ENCODE peak calls at places on chromosome X, in seven cellular contexts. D, X, W, T, K, C and G are unnamed samples.

GRCh38 chrX:103688949-103689348 is 2.5 kb upstream of the MORF4L2 start:
- DNase-seq in D (peak), X (no peak), W (peak), T (no peak), K (peak), C (no peak), G (no peak)

GRCh38 chrX:68725966-68726365 is 78.5 kb downstream of the STARD8 start:
- DNase-seq in D (no peak), X (no peak), W (no peak), T (no peak), K (no peak), C (no peak), G (no peak)

GRCh38 chrX:113892401-113892800 is 691.5 kb upstream of the HTR2C start:
- DNase-seq in D (no peak), X (no peak), W (peak), T (no peak), K (no peak), C (no peak), G (peak)

GRCh38 chrX:53440101-53440500 is 5.9 kb upstream of the HSD17B10 start:
- DNase-seq in D (no peak), X (no peak), W (no peak), T (no peak), K (no peak), C (no peak), G (no peak)

GRCh38 chrX:46582964-46583363 is 9.4 kb downstream of the CHST7 start:
- DNase-seq in D (no peak), X (no peak), W (peak), T (no peak), K (peak), C (no peak), G (peak)

GRCh38 chrX:101071585-101071984 is 7.1 kb upstream of the TMEM35A start:
- DNase-seq in D (no peak), X (no peak), W (no peak), T (no peak), K (no peak), C (no peak), G (no peak)

GRCh38 chrX:129790808-129791207 is 11.1 kb downstream of the SASH3 start:
- DNase-seq in D (no peak), X (no peak), W (no peak), T (no peak), K (no peak), C (no peak), G (no peak)

GRCh38 chrX:105645667-105646354 is 176.5 kb upstream of the NRK start:
- DNase-seq in D (no peak), X (no peak), W (no peak), T (no peak), K (peak), C (no peak), G (peak)

GRCh38 chrX:136246201-136246600 is 5.0 kb downstream of the MAP7D3 start:
- DNase-seq in D (no peak), X (no peak), W (no peak), T (no peak), K (no peak), C (no peak), G (no peak)

GRCh38 chrX:9785944-9786741 is at the start of gene SHROOM2:
- DNase-seq in D (no peak), X (no peak), W (peak), T (no peak), K (no peak), C (no peak), G (no peak)

GRCh38 chrX:124239911-124240310 is 92.5 kb upstream of the TEX13D start:
- DNase-seq in D (no peak), X (no peak), W (no peak), T (no peak), K (no peak), C (no peak), G (no peak)

GRCh38 chrX:9033989-9034388 is at the start of gene FAM9B:
- DNase-seq in D (no peak), X (no peak), W (no peak), T (no peak), K (no peak), C (no peak), G (no peak)

GRCh38 chrX:53430231-53430630 is 3.9 kb downstream of the HSD17B10 start:
- DNase-seq in D (no peak), X (no peak), W (no peak), T (no peak), K (no peak), C (no peak), G (no peak)

GRCh38 chrX:150898343-150899190 is at the start of gene CD99L2:
- DNase-seq in D (peak), X (peak), W (peak), T (peak), K (peak), C (peak), G (peak)
- H3K27ac ChIP-seq in D (peak), X (no peak), W (no peak), T (peak), K (peak), C (peak), G (peak)

GRCh38 chrX:130836447-130836846 is 66.6 kb downstream of the ENOX2 start:
- DNase-seq in D (no peak), X (no peak), W (no peak), T (no peak), K (no peak), C (no peak), G (no peak)
- H3K27ac ChIP-seq in D (no peak), X (no peak), W (no peak), T (no peak), K (no peak), C (no peak), G (no peak)

GRCh38 chrX:153953892-153954617 is 9.6 kb upstream of the RENBP start:
- DNase-seq in D (no peak), X (no peak), W (no peak), T (no peak), K (no peak), C (no peak), G (no peak)
- H3K27ac ChIP-seq in D (no peak), X (no peak), W (no peak), T (no peak), K (no peak), C (peak), G (no peak)

GRCh38 chrX:108312011-108312410 is 126.2 kb downstream of the COL4A6 start:
- DNase-seq in D (no peak), X (no peak), W (peak), T (no peak), K (no peak), C (no peak), G (no peak)

GRCh38 chrX:108313662-108314061 is 124.6 kb downstream of the COL4A6 start:
- DNase-seq in D (peak), X (no peak), W (peak), T (no peak), K (no peak), C (no peak), G (no peak)

GRCh38 chrX:108312938-108313337 is 125.3 kb downstream of the COL4A6 start:
- DNase-seq in D (peak), X (peak), W (peak), T (peak), K (peak), C (no peak), G (peak)

GRCh38 chrX:108322243-108322642 is 116.0 kb downstream of the COL4A6 start:
- DNase-seq in D (no peak), X (no peak), W (no peak), T (no peak), K (no peak), C (no peak), G (no peak)

DNA sequence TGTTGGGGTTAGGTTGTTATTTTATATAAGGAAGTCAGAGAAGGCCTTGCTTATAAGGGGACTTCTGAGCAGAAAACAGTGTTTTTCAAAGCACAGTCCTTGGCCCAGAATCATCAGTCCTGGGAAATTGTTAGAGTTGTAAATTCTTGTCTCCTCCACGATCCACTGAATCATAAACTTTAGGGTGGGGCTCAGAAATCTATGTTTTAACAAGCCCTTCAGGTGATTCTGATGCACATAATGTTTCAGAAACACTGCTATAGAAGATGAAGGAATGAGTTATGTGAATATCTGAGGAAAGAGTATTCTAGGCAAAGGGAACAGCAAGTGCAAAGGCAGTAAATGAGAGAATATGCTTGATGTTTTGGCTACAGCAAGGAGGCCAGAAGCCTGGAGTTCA is 121.8 kb downstream of the COL4A6 start:
- DNase-seq in D (no peak), X (no peak), W (no peak), T (no peak), K (no peak), C (no peak), G (no peak)
- H3K27ac ChIP-seq in D (peak), X (no peak), W (no peak), T (no peak), K (no peak), C (no peak), G (peak)

DNA sequence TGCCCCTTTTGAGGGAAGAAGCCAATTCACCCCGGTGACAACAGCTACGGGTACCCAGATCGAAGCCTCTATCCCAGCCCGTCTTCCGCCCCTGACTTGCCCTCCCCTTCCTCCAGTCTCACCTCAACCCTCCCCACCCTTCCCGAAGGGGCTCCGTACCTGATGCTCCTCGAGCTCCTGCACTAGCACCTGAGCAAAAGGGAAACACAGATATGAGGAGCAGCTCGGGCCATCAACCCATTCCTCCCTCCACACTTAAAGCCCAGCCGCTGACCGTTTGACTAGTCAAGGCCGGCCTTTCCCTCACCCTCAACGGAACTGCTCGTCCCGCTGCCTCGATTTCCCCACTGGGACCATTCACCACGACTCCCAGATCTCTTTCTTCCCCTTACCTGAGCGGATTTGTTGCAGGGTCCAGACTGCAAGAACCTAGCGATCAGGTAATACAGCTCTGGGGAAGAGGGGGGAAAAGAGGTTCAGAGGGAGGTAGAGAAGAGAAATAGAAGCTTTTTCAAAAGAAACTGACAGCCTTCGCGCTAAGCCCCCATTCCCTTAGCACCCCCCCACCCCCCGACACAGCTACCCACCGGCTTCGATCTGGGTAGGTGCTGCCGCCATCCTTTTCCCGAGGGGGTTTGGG is 703 bp downstream of the BRWD3 start:
- DNase-seq in D (peak), X (peak), W (peak), T (no peak), K (peak), C (peak), G (no peak)
- H3K27ac ChIP-seq in D (peak), X (no peak), W (peak), T (peak), K (no peak), C (peak), G (peak)

GRCh38 chrX:65508851-65509250 is 25.7 kb downstream of the LAS1L start:
- DNase-seq in D (no peak), X (no peak), W (no peak), T (no peak), K (no peak), C (no peak), G (no peak)

GRCh38 chrX:65513610-65514009 is 21.0 kb downstream of the LAS1L start:
- DNase-seq in D (no peak), X (no peak), W (no peak), T (no peak), K (no peak), C (no peak), G (no peak)

GRCh38 chrX:65509400-65509799 is 25.2 kb downstream of the LAS1L start:
- DNase-seq in D (no peak), X (no peak), W (no peak), T (no peak), K (no peak), C (no peak), G (no peak)
- H3K27ac ChIP-seq in D (no peak), X (no peak), W (no peak), T (no peak), K (no peak), C (no peak), G (no peak)

DNA sequence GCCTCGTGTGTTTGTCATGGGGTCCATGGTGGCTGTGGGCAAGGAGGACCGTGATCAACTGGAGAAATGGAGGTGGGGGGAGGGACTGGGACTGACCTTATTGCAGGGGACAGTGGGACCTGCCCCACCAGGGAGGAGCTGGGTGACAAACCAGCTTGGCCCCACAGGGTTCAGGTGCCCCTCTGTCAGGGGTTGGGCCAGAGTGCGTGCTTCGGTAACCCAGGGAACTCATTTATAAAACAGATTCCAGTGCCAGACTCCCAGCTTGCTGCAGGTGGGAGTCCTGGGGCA is 366.4 kb downstream of the BCOR start:
- DNase-seq in D (no peak), X (no peak), W (no peak), T (no peak), K (no peak), C (no peak), G (no peak)
- H3K27ac ChIP-seq in D (peak), X (no peak), W (no peak), T (no peak), K (peak), C (no peak), G (no peak)

GRCh38 chrX:74537011-74537390 is 77.4 kb downstream of the RLIM start:
- DNase-seq in D (no peak), X (peak), W (peak), T (no peak), K (peak), C (no peak), G (no peak)

GRCh38 chrX:74534569-74535038 is 79.8 kb downstream of the RLIM start:
- DNase-seq in D (no peak), X (no peak), W (peak), T (no peak), K (peak), C (no peak), G (no peak)

GRCh38 chrX:74536142-74537010 is 78.0 kb downstream of the RLIM start:
- DNase-seq in D (peak), X (peak), W (peak), T (no peak), K (peak), C (peak), G (no peak)

GRCh38 chrX:74535633-74536141 is 78.7 kb downstream of the RLIM start:
- DNase-seq in D (no peak), X (peak), W (peak), T (no peak), K (peak), C (peak), G (peak)

GRCh38 chrX:74535211-74535621 is 79.2 kb downstream of the RLIM start:
- DNase-seq in D (no peak), X (peak), W (peak), T (peak), K (peak), C (no peak), G (no peak)
- H3K27ac ChIP-seq in D (no peak), X (no peak), W (peak), T (no peak), K (peak), C (peak), G (peak)

GRCh38 chrX:17537652-17538301 is 162.8 kb downstream of the NHS start:
- DNase-seq in D (no peak), X (peak), W (no peak), T (no peak), K (no peak), C (no peak), G (no peak)
- H3K27ac ChIP-seq in D (no peak), X (no peak), W (no peak), T (no peak), K (no peak), C (no peak), G (no peak)

GRCh38 chrX:485368-485767 is 98.7 kb upstream of the PPP2R3B start:
- DNase-seq in D (no peak), X (no peak), W (no peak), T (no peak), K (no peak), C (no peak), G (no peak)

GRCh38 chrX:487836-488235 is 101.1 kb upstream of the PPP2R3B start:
- DNase-seq in D (no peak), X (no peak), W (no peak), T (no peak), K (no peak), C (no peak), G (no peak)

GRCh38 chrX:486325-486724 is 99.6 kb upstream of the PPP2R3B start:
- DNase-seq in D (no peak), X (no peak), W (no peak), T (no peak), K (no peak), C (no peak), G (no peak)

DNA sequence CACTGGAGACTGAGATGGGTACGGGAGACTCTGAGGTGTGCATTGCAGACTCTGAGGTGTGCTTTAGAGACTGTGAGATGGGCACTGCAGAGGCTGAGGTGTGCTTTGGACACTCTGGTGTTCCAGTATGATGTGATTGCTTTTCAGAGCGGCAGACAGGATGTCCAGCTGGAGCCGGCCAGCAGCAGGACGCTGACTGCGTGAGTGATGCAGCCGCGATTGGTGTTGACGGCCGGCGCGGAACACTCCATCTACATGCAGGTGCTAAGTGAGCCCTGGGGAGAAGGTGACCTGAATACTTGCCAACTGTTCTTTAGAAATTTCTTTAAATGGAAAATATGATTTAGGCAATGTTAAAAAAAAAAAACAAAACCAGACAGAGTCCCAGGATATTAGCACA is 103.1 kb upstream of the PPP2R3B start:
- DNase-seq in D (no peak), X (no peak), W (no peak), T (no peak), K (no peak), C (no peak), G (no peak)
- H3K27ac ChIP-seq in D (no peak), X (no peak), W (no peak), T (no peak), K (no peak), C (no peak), G (no peak)